ENCODE peak calls at places on chromosomes 12 and 14, in ten cellular contexts. Y is tibial nerve; C is stimulated activated CD8-positive, alpha-beta memory T cell treated with anti-CD3 and anti-CD28 coated beads, Interleukin-7, amount 100 ng/mL, for 24 hours; N is K562; P is NCI-H510A; K is Right ventricle myocardium superior; S is IMR-90; D is mesothelial cell of epicardium; I is putamen; W is activated T-helper 1 cell treated with anti-CD3 and anti-CD28 coated beads, Interleukin-12 subunit alpha, Interleukin-12 subunit beta, Interleukin-2, Interleukin-4 antibody, amounts not matched to agents 30 ng/mL and 10 ng/mL and 1 ng/mL, durations not matched to agents 14 hours and 24 hours and 36 hours. U is an unnamed sample.

GRCh38 chr12:104387190-104387589 is 69.6 kb upstream of the CHST11 start:
- DNase-seq in Y (no peak), C (no peak), N (peak), P (peak), K (no peak), S (peak), D (no peak), I (no peak), W (no peak), U (no peak)

GRCh38 chr14:44505588-44505987 is 1.5 kb downstream of the FSCB start:
- DNase-seq in Y (no peak), C (no peak), N (no peak), P (no peak), K (no peak), S (no peak), D (no peak), I (no peak), W (no peak), U (no peak)

GRCh38 chr14:74941676-74942097 is 13.7 kb downstream of the PGF start:
- DNase-seq in Y (no peak), C (peak), N (peak), P (no peak), K (peak), S (peak), D (no peak), I (peak), W (peak), U (peak)

GRCh38 chr12:108982621-108983219 is 38.1 kb downstream of the SVOP start:
- DNase-seq in Y (no peak), C (no peak), N (no peak), P (no peak), K (no peak), S (no peak), D (no peak), I (no peak), W (no peak), U (no peak)

GRCh38 chr12:94566345-94566744 is 84.0 kb downstream of the TMCC3 start:
- DNase-seq in Y (no peak), C (no peak), N (no peak), P (no peak), K (no peak), S (no peak), D (no peak), I (peak), W (no peak), U (no peak)

GRCh38 chr12:111596985-111597730 is 2.0 kb downstream of the ATXN2 start:
- DNase-seq in Y (peak), C (no peak), N (peak), P (peak), K (peak), S (peak), D (no peak), I (peak), W (no peak), U (peak)

GRCh38 chr14:22583994-22584393 is 5.0 kb downstream of the DAD1 start:
- DNase-seq in Y (no peak), C (no peak), N (no peak), P (no peak), K (no peak), S (no peak), D (no peak), I (no peak), W (no peak), U (no peak)

GRCh38 chr12:103645202-103645601 is 58.1 kb downstream of the STAB2 start:
- DNase-seq in Y (no peak), C (no peak), N (no peak), P (no peak), K (no peak), S (peak), D (no peak), I (no peak), W (no peak), U (peak)

GRCh38 chr14:55019968-55020554 is 6.8 kb downstream of the WDHD1 start:
- DNase-seq in Y (no peak), C (no peak), N (no peak), P (no peak), K (no peak), S (peak), D (no peak), I (no peak), W (no peak), U (peak)

GRCh38 chr12:80189241-80189640 is 89.9 kb downstream of the OTOGL start:
- DNase-seq in Y (no peak), C (no peak), N (no peak), P (no peak), K (no peak), S (peak), D (no peak), I (no peak), W (no peak), U (peak)

GRCh38 chr12:110856517-110856916 is 9.7 kb downstream of the CCDC63 start:
- DNase-seq in Y (no peak), C (no peak), N (no peak), P (no peak), K (no peak), S (no peak), D (no peak), I (no peak), W (no peak), U (no peak)

GRCh38 chr14:101117543-101117942 is 214.0 kb upstream of the RTL1 start:
- DNase-seq in Y (no peak), C (no peak), N (no peak), P (no peak), K (no peak), S (no peak), D (no peak), I (no peak), W (no peak), U (no peak)

GRCh38 chr12:28025821-28026505 is 53.4 kb upstream of the PTHLH start:
- DNase-seq in Y (no peak), C (no peak), N (no peak), P (no peak), K (no peak), S (no peak), D (no peak), I (no peak), W (no peak), U (peak)

GRCh38 chr14:99041820-99042174 is 230.2 kb downstream of the BCL11B start:
- DNase-seq in Y (no peak), C (no peak), N (no peak), P (no peak), K (no peak), S (no peak), D (no peak), I (no peak), W (no peak), U (no peak)

GRCh38 chr12:130925616-130926015 is 28.1 kb upstream of the ADGRD1 start:
- DNase-seq in Y (peak), C (no peak), N (no peak), P (no peak), K (no peak), S (peak), D (no peak), I (no peak), W (no peak), U (peak)

GRCh38 chr14:69615471-69616407 is 4.3 kb downstream of the SUSD6 start:
- DNase-seq in Y (peak), C (no peak), N (no peak), P (no peak), K (no peak), S (peak), D (no peak), I (peak), W (peak), U (peak)

GRCh38 chr14:32934891-32935633 is 3.6 kb upstream of the NPAS3 start:
- DNase-seq in Y (no peak), C (no peak), N (no peak), P (no peak), K (no peak), S (no peak), D (peak), I (no peak), W (no peak), U (no peak)

GRCh38 chr14:87409401-87409800 is 583.6 kb downstream of the GALC start:
- DNase-seq in Y (no peak), C (no peak), N (no peak), P (no peak), K (no peak), S (peak), D (no peak), I (peak), W (no peak), U (no peak)

GRCh38 chr14:90609376-90609775 is 206.9 kb downstream of the TTC7B start:
- DNase-seq in Y (no peak), C (no peak), N (no peak), P (no peak), K (no peak), S (no peak), D (no peak), I (no peak), W (no peak), U (no peak)

GRCh38 chr12:25882266-25882665 is 76.2 kb upstream of the RASSF8 start:
- DNase-seq in Y (no peak), C (no peak), N (no peak), P (no peak), K (no peak), S (no peak), D (no peak), I (no peak), W (no peak), U (no peak)

GRCh38 chr14:50740858-50741257 is 72.8 kb upstream of the SAV1 start:
- DNase-seq in Y (no peak), C (no peak), N (no peak), P (no peak), K (no peak), S (no peak), D (no peak), I (no peak), W (no peak), U (peak)

GRCh38 chr12:7369274-7369729 is 65.4 kb downstream of the ACSM4 start:
- DNase-seq in Y (no peak), C (no peak), N (no peak), P (no peak), K (peak), S (no peak), D (no peak), I (no peak), W (no peak), U (peak)

GRCh38 chr12:67222302-67222701 is 46.9 kb upstream of the CAND1 start:
- DNase-seq in Y (no peak), C (no peak), N (no peak), P (no peak), K (no peak), S (peak), D (no peak), I (no peak), W (no peak), U (peak)

GRCh38 chr14:105294142-105294597 is 6.6 kb downstream of the BRF1 start:
- DNase-seq in Y (no peak), C (no peak), N (no peak), P (peak), K (peak), S (peak), D (no peak), I (no peak), W (peak), U (peak)

GRCh38 chr14:86088156-86088555 is 558.2 kb downstream of the FLRT2 start:
- DNase-seq in Y (no peak), C (no peak), N (no peak), P (no peak), K (no peak), S (no peak), D (no peak), I (no peak), W (no peak), U (no peak)

GRCh38 chr14:65096323-65097089 is 5.8 kb downstream of the MAX start:
- DNase-seq in Y (no peak), C (no peak), N (peak), P (no peak), K (peak), S (no peak), D (no peak), I (no peak), W (no peak), U (peak)

GRCh38 chr12:76084277-76085158 is at the start of gene NAP1L1:
- DNase-seq in Y (peak), C (peak), N (peak), P (peak), K (peak), S (peak), D (peak), I (peak), W (peak), U (peak)

GRCh38 chr14:72743626-72744025 is 150.3 kb downstream of the DPF3 start:
- DNase-seq in Y (no peak), C (no peak), N (no peak), P (no peak), K (no peak), S (no peak), D (peak), I (no peak), W (no peak), U (no peak)

GRCh38 chr12:114448618-114448933 is 42.6 kb upstream of the TBX5 start:
- DNase-seq in Y (no peak), C (no peak), N (no peak), P (no peak), K (peak), S (no peak), D (no peak), I (no peak), W (no peak), U (no peak)

GRCh38 chr14:34331728-34332623 is 130.1 kb downstream of the SPTSSA start:
- DNase-seq in Y (peak), C (peak), N (peak), P (peak), K (peak), S (peak), D (peak), I (peak), W (peak), U (peak)

GRCh38 chr12:108468149-108468968 is 46.7 kb upstream of the FICD start:
- DNase-seq in Y (peak), C (no peak), N (peak), P (no peak), K (no peak), S (peak), D (no peak), I (no peak), W (no peak), U (peak)

GRCh38 chr14:22536853-22537338 is 52.1 kb downstream of the DAD1 start:
- DNase-seq in Y (peak), C (peak), N (peak), P (no peak), K (no peak), S (peak), D (no peak), I (peak), W (peak), U (peak)

GRCh38 chr12:563250-563781 is 99.9 kb downstream of the NINJ2 start:
- DNase-seq in Y (no peak), C (no peak), N (no peak), P (no peak), K (no peak), S (no peak), D (no peak), I (no peak), W (peak), U (peak)

GRCh38 chr12:5523396-5524115 is 91.6 kb downstream of the NTF3 start:
- DNase-seq in Y (no peak), C (no peak), N (no peak), P (no peak), K (no peak), S (no peak), D (no peak), I (no peak), W (no peak), U (no peak)

GRCh38 chr14:57052705-57053302 is 215.9 kb downstream of the EXOC5 start:
- DNase-seq in Y (no peak), C (no peak), N (no peak), P (no peak), K (no peak), S (no peak), D (no peak), I (no peak), W (no peak), U (no peak)

U was measured in EH.